ENCODE peak calls at places on chromosomes 11 and 22, in five cellular contexts. V is sigmoid colon, O is HCT116, E is Panc1, H is transverse colon. I is an unnamed sample.

GRCh38 chr11:44621140-44621681 is 55.7 kb downstream of the CD82 start:
- DNase-seq in V (peak; percentile 83), O (peak; percentile 41), E (no peak), H (peak; percentile 77), I (peak; percentile 93)

GRCh38 chr22:18101536-18101935 is 9.1 kb upstream of the TUBA8 start:
- DNase-seq in V (no peak), O (no peak), E (no peak), H (no peak), I (no peak)

GRCh38 chr22:24156146-24156914 is 25.0 kb upstream of the SUSD2 start:
- DNase-seq in V (no peak), O (no peak), E (no peak), H (peak; percentile 54), I (no peak)

GRCh38 chr11:67022961-67023956 is at the start of gene SYT12:
- DNase-seq in V (no peak), O (no peak), E (no peak), H (no peak), I (no peak)

GRCh38 chr11:112748713-112749481 is 212.3 kb upstream of the NCAM1 start:
- DNase-seq in V (no peak), O (no peak), E (no peak), H (no peak), I (no peak)

GRCh38 chr22:39748877-39749276 is 144.7 kb downstream of the ENTHD1 start:
- DNase-seq in V (no peak), O (no peak), E (peak; percentile 7), H (no peak), I (no peak)

GRCh38 chr11:120188371-120188770 is 22.5 kb upstream of the OAF start:
- DNase-seq in V (peak; percentile 53), O (no peak), E (no peak), H (no peak), I (no peak)

GRCh38 chr11:26286472-26287066 is 45.4 kb upstream of the ANO3 start:
- DNase-seq in V (no peak), O (no peak), E (no peak), H (no peak), I (no peak)

GRCh38 chr22:46390652-46391301 is 55.3 kb downstream of the TRMU start:
- DNase-seq in V (no peak), O (no peak), E (no peak), H (peak; percentile 45), I (no peak)

GRCh38 chr22:26952654-26953379 is 295.4 kb downstream of the MIAT start:
- DNase-seq in V (no peak), O (no peak), E (no peak), H (no peak), I (no peak)

GRCh38 chr11:134476435-134477021 is 64.5 kb upstream of the B3GAT1 start:
- DNase-seq in V (no peak), O (no peak), E (no peak), H (no peak), I (no peak)

GRCh38 chr22:43378011-43378704 is 33.7 kb upstream of the MPPED1 start:
- DNase-seq in V (no peak), O (no peak), E (no peak), H (peak; percentile 39), I (no peak)

GRCh38 chr11:61507962-61508824 is at the start of gene LRRC10B:
- DNase-seq in V (no peak), O (peak; percentile 52), E (no peak), H (peak; percentile 85), I (no peak)

GRCh38 chr11:28010001-28010400 is 98.0 kb downstream of the KIF18A start:
- DNase-seq in V (no peak), O (no peak), E (no peak), H (no peak), I (no peak)

GRCh38 chr11:16924826-16925494 is 89.3 kb downstream of the PLEKHA7 start:
- DNase-seq in V (peak; percentile 74), O (peak; percentile 78), E (no peak), H (peak; percentile 89), I (no peak)

GRCh38 chr11:126431401-126432064 is 76.0 kb downstream of the ST3GAL4 start:
- DNase-seq in V (peak; percentile 84), O (no peak), E (no peak), H (peak; percentile 76), I (peak; percentile 94)

GRCh38 chr11:2846056-2846455 is 39.5 kb downstream of the CDKN1C start:
- DNase-seq in V (no peak), O (no peak), E (no peak), H (no peak), I (no peak)

GRCh38 chr11:2844116-2844515 is 41.5 kb downstream of the CDKN1C start:
- DNase-seq in V (no peak), O (peak; percentile 8), E (no peak), H (no peak), I (no peak)

GRCh38 chr11:2843551-2843950 is 42.0 kb downstream of the CDKN1C start:
- DNase-seq in V (no peak), O (no peak), E (no peak), H (no peak), I (no peak)

GRCh38 chr11:2846470-2846869 is 39.1 kb downstream of the CDKN1C start:
- DNase-seq in V (no peak), O (no peak), E (no peak), H (no peak), I (no peak)

DNA sequence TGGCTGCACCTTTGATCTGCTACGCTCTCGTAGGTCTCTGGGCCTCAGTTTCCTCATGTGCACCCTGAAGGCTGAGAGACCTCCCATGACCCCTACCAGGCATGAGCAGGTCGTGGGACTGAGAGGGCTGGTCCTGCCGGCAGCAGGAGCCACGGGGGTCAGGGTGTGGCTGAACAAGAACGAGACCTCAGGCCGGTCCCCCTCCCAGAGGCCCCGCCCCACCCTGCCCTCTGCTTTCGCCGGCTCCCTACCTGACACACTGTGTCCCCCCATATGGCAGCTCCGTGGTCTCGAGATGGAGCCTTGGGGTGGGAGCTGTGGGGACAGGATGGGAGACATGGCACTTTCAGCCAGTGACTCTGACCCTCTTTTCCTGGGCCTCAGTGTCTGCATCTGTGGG is 40.6 kb downstream of the CDKN1C start:
- DNase-seq in V (no peak), O (no peak), E (no peak), H (no peak), I (no peak)
- TF ChIP-seq POLR2AphosphoS5 in V (no peak), O (no peak), E (no peak), H (no peak), I (no peak)

GRCh38 chr11:64353761-64354506 is 5.0 kb upstream of the RPS6KA4 start:
- DNase-seq in V (no peak), O (no peak), E (no peak), H (no peak), I (no peak)

GRCh38 chr11:64356498-64357411 is 2.2 kb upstream of the RPS6KA4 start:
- DNase-seq in V (no peak), O (peak; percentile 80), E (peak; percentile 62), H (no peak), I (no peak)

GRCh38 chr11:64353101-64353738 is 5.7 kb upstream of the RPS6KA4 start:
- DNase-seq in V (no peak), O (no peak), E (no peak), H (no peak), I (no peak)

GRCh38 chr11:64357446-64357845 is 1.5 kb upstream of the RPS6KA4 start:
- DNase-seq in V (no peak), O (no peak), E (no peak), H (no peak), I (no peak)

DNA sequence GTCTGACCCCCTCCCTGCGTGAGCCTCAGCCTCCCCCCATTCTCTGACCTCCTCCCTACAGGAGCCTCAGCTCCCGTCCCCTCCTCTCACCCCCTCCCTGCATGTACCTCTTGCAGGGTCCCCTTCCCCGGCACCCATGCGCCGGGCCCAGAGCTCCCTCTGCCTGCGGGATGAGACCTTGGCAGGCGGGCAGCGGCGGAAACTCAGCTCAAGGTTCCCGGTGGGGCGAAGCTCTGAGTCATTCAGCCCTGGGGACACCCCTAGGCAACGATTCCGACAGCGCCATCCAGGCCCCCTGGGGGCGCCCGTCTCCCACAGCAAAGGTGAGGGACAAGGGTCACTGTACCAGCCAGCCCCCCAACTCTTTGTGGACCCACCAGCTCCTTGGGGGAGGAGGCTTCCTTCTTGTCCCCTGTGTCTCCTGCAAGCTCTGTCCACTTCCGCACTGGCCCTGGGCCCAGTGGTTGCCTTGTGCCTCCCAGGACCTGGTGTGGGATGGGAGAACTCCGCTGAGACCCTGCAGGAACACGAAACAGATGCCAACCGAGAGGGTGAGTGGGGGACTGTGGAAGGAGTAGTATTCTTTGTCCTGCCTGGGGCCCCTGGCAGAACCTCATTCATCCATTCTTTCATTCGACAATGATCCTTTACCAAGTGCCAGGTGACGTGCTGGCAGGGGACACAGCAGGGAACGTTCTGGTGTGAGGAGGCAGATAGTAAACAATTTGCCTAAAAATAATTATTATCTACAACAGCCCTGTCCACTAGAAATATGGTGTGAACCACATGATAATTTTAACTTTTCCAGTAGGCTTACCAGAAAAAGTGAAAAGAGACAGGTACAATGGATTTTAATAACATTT is 3.7 kb upstream of the RPS6KA4 start:
- DNase-seq in V (peak; percentile 89), O (peak; percentile 60), E (peak; percentile 69), H (peak; percentile 66), I (no peak)
- TF ChIP-seq POLR2AphosphoS5 in V (no peak), O (peak; percentile 59), E (peak; percentile 31), H (no peak), I (peak; percentile 46)

DNA sequence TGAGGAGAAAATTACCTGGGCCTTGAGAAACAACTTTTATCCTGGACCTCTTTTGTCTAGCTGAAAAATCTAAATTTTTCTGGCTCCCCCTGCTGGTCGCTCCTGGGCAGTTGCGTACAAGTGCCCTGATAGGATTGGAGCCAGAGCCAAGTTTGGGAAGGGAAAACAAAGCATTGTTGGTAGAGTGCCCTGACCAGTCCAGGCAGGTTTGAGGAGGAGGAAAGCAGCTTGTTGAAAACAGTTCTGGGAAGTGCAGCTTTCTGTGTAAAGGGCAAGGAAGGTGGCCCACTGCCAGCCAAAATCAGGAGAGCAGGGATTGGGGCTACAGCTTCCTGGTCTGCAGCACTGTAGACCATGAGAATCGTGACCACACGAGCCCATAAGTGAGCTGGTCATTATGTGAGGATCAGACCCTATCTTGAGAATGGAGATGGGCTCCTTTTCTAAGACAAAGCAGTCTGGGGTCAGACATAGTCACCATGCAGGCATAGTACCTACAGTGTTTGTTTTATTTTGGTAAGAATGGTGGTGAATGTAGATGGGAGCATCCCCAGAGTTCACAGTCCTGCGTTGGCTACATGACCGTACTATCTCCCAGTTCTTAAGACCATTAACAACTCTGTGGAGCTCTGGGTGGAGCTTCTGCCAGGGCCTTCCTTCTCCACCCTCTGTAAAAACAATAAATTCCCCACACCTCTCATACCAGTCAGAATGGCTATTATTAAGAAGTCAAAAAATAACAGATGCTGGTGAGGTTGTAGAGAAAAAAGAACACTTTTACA is 21.3 kb upstream of the PIK3IP1 start:
- DNase-seq in V (peak; percentile 88), O (peak; percentile 40), E (no peak), H (peak; percentile 85), I (peak; percentile 94)
- TF ChIP-seq POLR2AphosphoS5 in V (no peak), O (no peak), E (no peak), H (no peak), I (peak; percentile 82)

DNA sequence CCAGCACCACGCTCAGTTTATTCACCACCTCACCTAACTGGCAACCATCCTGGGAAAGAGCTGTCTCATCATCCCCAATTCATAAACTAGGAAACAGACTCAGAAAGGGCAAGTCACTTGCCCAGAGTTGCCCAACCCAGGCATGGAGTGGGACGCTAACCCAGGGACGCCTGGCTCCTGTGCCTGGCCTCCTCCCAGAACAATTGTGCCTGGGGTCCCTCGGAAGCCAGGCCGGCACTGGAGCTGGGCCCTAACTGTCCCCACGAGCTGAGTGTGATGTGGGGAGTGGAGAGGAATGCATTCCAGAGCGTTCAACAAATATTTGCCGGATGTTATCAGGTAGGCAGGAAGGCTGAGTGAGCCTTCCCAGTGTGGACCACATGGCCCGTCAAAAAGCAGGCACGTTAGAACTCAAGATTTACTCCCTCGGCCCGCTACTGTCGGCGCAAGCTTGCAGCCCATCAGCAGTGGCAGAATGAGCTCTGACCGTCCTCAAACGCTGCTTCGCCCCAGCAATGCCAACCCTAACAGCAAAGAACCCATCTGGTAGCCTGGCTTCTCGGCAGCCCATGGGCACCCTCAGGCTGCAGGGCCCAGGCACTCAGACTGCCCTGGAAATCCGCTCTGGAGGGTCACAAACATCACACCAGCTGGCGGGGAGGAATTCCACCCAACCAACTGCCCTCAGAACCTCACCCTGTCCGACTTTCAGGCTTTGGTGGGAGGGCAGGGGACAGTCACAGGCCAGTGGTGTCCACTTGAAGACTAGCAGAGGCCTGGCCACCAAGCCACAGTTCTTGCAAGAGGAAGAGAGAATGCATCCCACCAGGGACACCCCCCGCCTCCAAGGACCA is 35.6 kb downstream of the MYH9 start:
- DNase-seq in V (no peak), O (no peak), E (no peak), H (no peak), I (no peak)
- TF ChIP-seq POLR2AphosphoS5 in V (peak; percentile 17), O (no peak), E (no peak), H (no peak), I (peak; percentile 54)